ENCODE peak calls at places on chromosomes 12 and 14, in four cellular contexts. X, O, Z and B are unnamed samples.

GRCh38 chr14:105531088-105531957 is 4.9 kb downstream of the TMEM121 start:
- DNase-seq in O (no peak), X (no peak), Z (no peak), B (no peak)

GRCh38 chr12:108972226-108972757 is 48.6 kb downstream of the SVOP start:
- DNase-seq in X (no peak), O (no peak), Z (no peak), B (no peak)

GRCh38 chr14:78405071-78405856 is 235.1 kb downstream of the NRXN3 start:
- DNase-seq in O (no peak), X (no peak), Z (no peak), B (no peak)

GRCh38 chr12:99152337-99152736 is 495.2 kb upstream of the GARIN6 start:
- DNase-seq in O (no peak), Z (no peak), X (no peak), B (no peak)

GRCh38 chr12:60257063-60257462 is 661.2 kb downstream of the SLC16A7 start:
- DNase-seq in Z (peak), X (no peak), O (peak), B (no peak)

GRCh38 chr12:78128236-78128635 is 297.5 kb downstream of the NAV3 start:
- DNase-seq in Z (no peak), O (no peak), X (no peak), B (no peak)

GRCh38 chr12:93790472-93791152 is 113.4 kb downstream of the CRADD start:
- DNase-seq in O (peak), X (no peak), Z (peak), B (no peak)

GRCh38 chr14:44937547-44937946 is 24.2 kb downstream of the KLHL28 start:
- DNase-seq in X (no peak), Z (no peak), O (no peak), B (no peak)

GRCh38 chr14:92450351-92451070 is 63.1 kb upstream of the RIN3 start:
- DNase-seq in O (no peak), X (no peak), Z (no peak), B (no peak)

GRCh38 chr14:102442241-102443211 is 67.0 kb downstream of the ANKRD9 start:
- DNase-seq in Z (no peak), X (no peak), O (no peak), B (no peak)

GRCh38 chr14:30603402-30603801 is 18.7 kb upstream of the SCFD1 start:
- DNase-seq in X (no peak), Z (no peak), O (no peak), B (no peak)

GRCh38 chr12:123251403-123252076 is 18.3 kb downstream of the MTRFR start:
- DNase-seq in Z (no peak), X (no peak), O (no peak), B (no peak)

GRCh38 chr12:122024132-122024785 is 2.6 kb downstream of the BCL7A start:
- DNase-seq in X (no peak), Z (no peak), O (no peak), B (no peak)

GRCh38 chr12:111773801-111774551 is 7.2 kb downstream of the ALDH2 start:
- DNase-seq in O (peak), Z (peak), X (no peak), B (no peak)

GRCh38 chr12:52321433-52321832 is 235 bp upstream of the KRT83 start:
- DNase-seq in Z (no peak), X (no peak), O (no peak), B (no peak)

GRCh38 chr12:4156317-4156716 is 117.2 kb upstream of the CCND2 start:
- DNase-seq in O (no peak), X (no peak), Z (no peak), B (no peak)

GRCh38 chr12:28457785-28458184 is 267.5 kb downstream of the CCDC91 start:
- DNase-seq in Z (no peak), O (no peak), X (no peak), B (no peak)

GRCh38 chr12:91173139-91173538 is 9.5 kb downstream of the DCN start:
- DNase-seq in O (no peak), Z (no peak), X (no peak), B (no peak)

GRCh38 chr12:113802000-113802749 is 163.9 kb downstream of the RBM19 start:
- DNase-seq in Z (no peak), X (no peak), O (no peak), B (no peak)

GRCh38 chr12:126218697-126219096 is 1153.5 kb downstream of the AACS start:
- DNase-seq in Z (no peak), O (no peak), X (no peak), B (no peak)

GRCh38 chr12:75959506-75959905 is 72.1 kb downstream of the PHLDA1 start:
- DNase-seq in Z (no peak), O (peak), X (no peak), B (no peak)

GRCh38 chr14:68979722-68980552 is 835 bp upstream of the ACTN1 start:
- DNase-seq in O (peak), Z (no peak), X (no peak), B (no peak)

GRCh38 chr12:2795291-2796186 is 769 bp downstream of the FKBP4 start:
- DNase-seq in Z (peak), X (peak), O (peak), B (peak)

GRCh38 chr14:61331992-61332657 is 10.7 kb downstream of the PRKCH start:
- DNase-seq in X (no peak), O (no peak), Z (no peak), B (no peak)

GRCh38 chr12:132582058-132582420 is 28.3 kb downstream of the LRCOL1 start:
- DNase-seq in Z (no peak), O (no peak), X (no peak), B (no peak)

GRCh38 chr12:3491938-3492867 is 1.2 kb downstream of the PRMT8 start:
- DNase-seq in O (peak), Z (peak), X (no peak), B (no peak)

GRCh38 chr12:76558684-76559276 is 791 bp downstream of the OSBPL8 start:
- DNase-seq in Z (peak), O (peak), X (peak), B (no peak)

GRCh38 chr14:97866186-97866585 is 1069.0 kb downstream of the VRK1 start:
- DNase-seq in X (no peak), Z (no peak), O (no peak), B (no peak)

GRCh38 chr12:42603246-42603645 is 13.7 kb upstream of the PRICKLE1 start:
- DNase-seq in X (no peak), O (no peak), Z (no peak), B (no peak)

GRCh38 chr14:59482120-59482434 is 2.1 kb downstream of the L3HYPDH start:
- DNase-seq in O (no peak), Z (no peak), X (no peak), B (no peak)